ENCODE peak calls at places on chromosome 3, in eight cellular contexts. H is CD8-positive, alpha-beta memory T cell; O is K562; D is coronary artery; I is colonic mucosa; L is tibial artery; R is uterus; B is GM12865. G is an unnamed sample.

GRCh38 chr3:22621205-22621809 is 581.8 kb upstream of the UBE2E2 start:
- DNase-seq in B (no peak), H (no peak), D (no peak), L (no peak), I (no peak), R (no peak), O (no peak), G (no peak)

GRCh38 chr3:46465196-46465520 is 453 bp upstream of the LTF start:
- DNase-seq in D (peak; percentile 58), L (no peak), H (no peak), B (no peak), O (no peak), I (no peak), R (no peak), G (no peak)

GRCh38 chr3:23686535-23686934 is 119.2 kb upstream of the UBE2E1 start:
- DNase-seq in B (no peak), R (no peak), L (no peak), H (no peak), O (no peak), I (no peak), D (no peak), G (no peak)

GRCh38 chr3:31275038-31275562 is 257.6 kb upstream of the STT3B start:
- DNase-seq in L (no peak), H (no peak), R (no peak), O (no peak), D (no peak), I (no peak), B (no peak), G (no peak)

GRCh38 chr3:94132777-94133176 is 69.9 kb downstream of the NSUN3 start:
- DNase-seq in L (no peak), R (no peak), D (no peak), H (no peak), O (no peak), I (no peak), B (peak; percentile 9), G (no peak)

GRCh38 chr3:186259612-186260383 is 102.2 kb downstream of the DGKG start:
- DNase-seq in D (no peak), R (peak; percentile 30), L (peak; percentile 46), I (peak; percentile 58), O (peak; percentile 78), H (peak; percentile 37), B (peak; percentile 79), G (peak; percentile 79)

GRCh38 chr3:111284485-111285187 is 213.0 kb downstream of the NECTIN3 start:
- DNase-seq in B (no peak), D (no peak), O (no peak), L (no peak), H (no peak), R (no peak), I (no peak), G (no peak)

GRCh38 chr3:129045675-129046036 is 14.9 kb upstream of the GP9 start:
- DNase-seq in B (no peak), L (no peak), R (no peak), I (no peak), O (no peak), D (no peak), H (peak; percentile 41), G (peak; percentile 57)

GRCh38 chr3:24539699-24540098 is 45.0 kb upstream of the THRB start:
- DNase-seq in R (no peak), D (no peak), H (no peak), B (no peak), I (no peak), L (no peak), O (no peak), G (no peak)

GRCh38 chr3:45994661-45995369 is 809 bp downstream of the FYCO1 start:
- DNase-seq in D (no peak), O (peak; percentile 76), H (peak; percentile 35), R (peak; percentile 41), I (peak; percentile 44), B (peak; percentile 64), L (no peak), G (peak; percentile 65)

GRCh38 chr3:30263238-30263920 is 343.0 kb upstream of the TGFBR2 start:
- DNase-seq in D (no peak), B (no peak), I (no peak), R (no peak), L (no peak), H (no peak), O (no peak), G (no peak)

GRCh38 chr3:72008226-72008996 is 223.5 kb upstream of the PROK2 start:
- DNase-seq in B (no peak), I (no peak), R (no peak), D (no peak), O (no peak), H (no peak), L (no peak), G (no peak)

GRCh38 chr3:30155755-30156154 is 450.6 kb upstream of the TGFBR2 start:
- DNase-seq in L (no peak), I (no peak), D (no peak), O (no peak), H (no peak), B (no peak), R (no peak), G (no peak)

GRCh38 chr3:135009014-135009413 is 214.0 kb downstream of the EPHB1 start:
- DNase-seq in O (no peak), B (no peak), D (no peak), I (no peak), L (no peak), R (no peak), H (no peak), G (no peak)

GRCh38 chr3:99542771-99543518 is 95.4 kb upstream of the COL8A1 start:
- DNase-seq in O (no peak), R (no peak), H (no peak), L (no peak), D (no peak), B (peak; percentile 26), I (no peak), G (no peak)

GRCh38 chr3:24492971-24493551 is 1.6 kb downstream of the THRB start:
- DNase-seq in B (no peak), O (no peak), I (no peak), D (no peak), H (no peak), L (no peak), R (no peak), G (no peak)

GRCh38 chr3:8490079-8490552 is 11.5 kb upstream of the LMCD1 start:
- DNase-seq in B (no peak), L (no peak), I (no peak), D (no peak), H (no peak), R (peak; percentile 78), O (no peak), G (peak; percentile 69)

GRCh38 chr3:54968546-54969172 is 40.8 kb upstream of the LRTM1 start:
- DNase-seq in I (no peak), R (no peak), H (no peak), O (no peak), D (no peak), B (no peak), L (no peak), G (no peak)

DNA sequence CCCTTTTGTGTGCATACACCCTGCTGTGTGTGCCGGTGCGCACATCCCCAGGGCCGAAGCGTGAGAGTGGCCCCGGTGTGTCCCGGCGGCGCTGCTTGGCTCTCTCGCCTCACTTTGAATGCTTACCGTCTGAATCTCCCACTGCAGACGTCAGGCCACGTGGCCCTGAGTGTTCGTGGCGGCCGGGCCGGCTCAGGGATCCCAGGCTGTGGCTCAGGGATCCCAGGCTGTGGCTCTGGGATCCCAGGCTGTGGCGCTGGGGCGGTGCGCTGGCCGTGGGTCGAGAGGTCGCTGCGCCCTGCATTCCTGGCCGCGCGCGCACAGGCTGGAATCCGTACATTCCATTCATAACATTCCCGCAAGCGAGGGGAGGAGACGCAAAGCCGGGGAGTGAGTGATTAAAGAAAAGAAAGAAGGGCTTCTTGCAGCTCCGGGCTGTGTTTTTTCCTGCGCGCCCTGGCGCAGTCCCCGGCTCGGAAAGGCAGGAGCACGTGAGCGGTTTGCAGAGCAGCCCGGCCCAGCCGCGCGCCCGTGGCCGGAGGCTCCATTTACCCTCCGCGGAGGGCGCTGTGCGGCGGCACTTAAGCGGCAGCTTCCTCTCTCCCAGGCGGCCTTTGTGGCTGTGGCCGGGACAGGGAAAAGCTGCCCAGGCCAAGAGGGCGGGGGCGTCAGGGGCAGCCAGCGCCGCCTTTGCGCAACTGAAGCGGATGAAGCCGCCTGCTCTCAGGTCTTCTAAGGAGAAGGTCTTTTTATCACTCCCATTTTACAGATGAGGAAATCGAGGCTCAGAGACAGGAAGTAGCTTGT is 87.0 kb upstream of the ALDH1L1 start:
- DNase-seq in R (peak; percentile 76), H (no peak), O (no peak), B (no peak), I (peak; percentile 25), D (peak; percentile 96), L (peak; percentile 84), G (peak; percentile 88)
- H3K4me3 ChIP-seq in R (peak overlapping the region; percentile 25), H (no peak overlapping the region), O (no peak overlapping the region), B (no peak overlapping the region), I (peak overlapping the region; percentile 6), D (peak overlapping the region; percentile 55), L (peak overlapping the region; percentile 38), G (peak overlapping the region; percentile 67)

DNA sequence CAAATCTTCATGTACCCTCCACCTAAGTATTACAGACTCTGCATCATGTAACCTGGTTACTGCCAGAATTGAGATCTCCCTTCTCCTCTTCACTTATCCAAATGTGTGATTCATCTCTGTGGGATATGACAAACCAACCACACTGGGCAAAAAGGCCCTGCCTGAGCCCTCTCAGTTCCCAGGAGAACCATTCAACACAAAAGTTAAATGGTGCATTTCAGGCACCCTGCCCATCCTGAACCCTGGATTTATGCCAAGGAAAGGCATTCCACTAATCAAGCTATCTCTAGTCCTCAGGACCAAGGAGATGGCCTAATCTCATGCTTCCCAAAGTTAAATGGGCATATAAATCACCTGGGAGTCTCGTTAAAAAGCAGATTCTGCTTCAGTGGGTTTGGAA is 108.5 kb downstream of the TNIK start:
- DNase-seq in R (no peak), O (no peak), B (no peak), L (no peak), I (no peak), H (no peak), D (no peak), G (peak; percentile 29)
- H3K4me3 ChIP-seq in R (no peak overlapping the region), O (no peak overlapping the region), B (no peak overlapping the region), L (no peak overlapping the region), I (no peak overlapping the region), H (no peak overlapping the region), D (no peak overlapping the region), G (no peak overlapping the region)

DNA sequence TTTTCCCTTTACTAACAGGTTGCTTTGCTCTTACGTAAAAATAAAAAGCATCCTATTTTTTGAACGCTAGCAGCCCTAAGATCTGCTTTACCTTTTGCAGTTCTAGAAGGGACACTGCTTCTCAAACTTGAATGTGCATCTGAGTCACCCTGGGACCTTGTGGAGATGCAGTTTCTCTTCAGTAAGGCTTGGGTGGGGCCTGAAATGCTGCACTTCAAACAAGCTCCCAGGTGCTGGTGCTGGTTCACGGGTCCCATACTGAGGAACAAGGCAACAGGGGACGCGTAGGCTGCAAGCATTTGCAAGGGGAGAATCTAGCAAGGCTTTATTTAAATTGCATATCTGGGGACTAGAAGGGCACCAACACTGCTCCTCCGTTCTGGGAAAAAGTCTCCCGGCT is 30.0 kb downstream of the MB21D2 start:
- DNase-seq in O (no peak), D (no peak), I (no peak), H (no peak), B (peak; percentile 74), L (no peak), R (no peak), G (no peak)
- H3K4me3 ChIP-seq in O (no peak overlapping the region), D (no peak overlapping the region), I (no peak overlapping the region), H (no peak overlapping the region), B (peak overlapping the region; percentile 54), L (no peak overlapping the region), R (no peak overlapping the region), G (no peak overlapping the region)

DNA sequence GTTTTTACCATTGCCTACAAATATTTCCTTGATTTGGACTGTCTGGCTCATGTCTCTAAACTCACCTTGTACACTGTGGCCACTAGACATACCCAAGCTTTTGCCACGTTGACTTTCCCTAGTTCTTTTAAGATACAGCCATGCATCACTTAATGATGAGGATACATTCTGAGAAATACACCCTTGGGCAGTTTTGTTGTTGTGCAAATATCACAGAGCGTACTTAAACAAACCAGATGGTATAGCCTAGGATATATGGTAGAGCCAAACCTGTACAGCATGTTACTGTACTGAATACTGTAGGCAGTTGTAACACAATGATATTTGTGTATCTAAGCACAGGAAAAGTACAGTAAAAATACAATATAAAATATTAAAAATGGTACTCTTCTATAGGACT is 5.5 kb downstream of the ARHGEF26 start:
- DNase-seq in D (no peak), H (no peak), R (no peak), I (no peak), O (no peak), L (no peak), B (no peak), G (no peak)
- H3K4me3 ChIP-seq in D (peak overlapping the region; percentile 78), H (no peak overlapping the region), R (no peak overlapping the region), I (no peak overlapping the region), O (no peak overlapping the region), L (no peak overlapping the region), B (no peak overlapping the region), G (no peak overlapping the region)